ENCODE peak calls at places on chromosomes 13 and 19, in five cellular contexts. Y is activated T-cell treated with anti-CD3 and anti-CD28 coated beads for 1 hour; Z is heart left ventricle; G is amygdala; P is CD8-positive, alpha-beta memory T cell. E is an unnamed sample.

GRCh38 chr13:102291587-102292218 is 110.1 kb downstream of the FGF14 start:
- DNase-seq in Y (no peak), Z (no peak), G (no peak), P (no peak), E (no peak)

GRCh38 chr13:40974460-40975407 is 44.4 kb downstream of the ELF1 start:
- DNase-seq in Y (no peak), Z (no peak), G (no peak), P (peak), E (no peak)

GRCh38 chr13:109126973-109127615 is 497.7 kb downstream of the MYO16 start:
- DNase-seq in Y (no peak), Z (no peak), G (peak), P (no peak), E (peak)

GRCh38 chr13:28955264-28955966 is 135.3 kb downstream of the MTUS2 start:
- DNase-seq in Y (no peak), Z (peak), G (no peak), P (no peak), E (no peak)

GRCh38 chr19:44897835-44898234 is 6.8 kb downstream of the TOMM40 start:
- DNase-seq in Y (no peak), Z (no peak), G (no peak), P (no peak), E (no peak)

GRCh38 chr13:48975101-48975925 is at the start of gene FNDC3A:
- DNase-seq in Y (peak), Z (peak), G (no peak), P (peak), E (peak)

GRCh38 chr19:50820549-50821247 is 2.9 kb downstream of the KLK1 start:
- DNase-seq in Y (no peak), Z (no peak), G (no peak), P (no peak), E (no peak)

GRCh38 chr13:99662678-99663077 is 161.4 kb downstream of the TM9SF2 start:
- DNase-seq in Y (no peak), Z (no peak), G (no peak), P (no peak), E (no peak)

GRCh38 chr19:51439021-51439465 is 19.2 kb downstream of the SIGLEC8 start:
- DNase-seq in Y (no peak), Z (no peak), G (no peak), P (peak), E (no peak)

GRCh38 chr13:36163809-36164308 is 32.7 kb upstream of the DCLK1 start:
- DNase-seq in Y (no peak), Z (peak), G (no peak), P (no peak), E (peak)

GRCh38 chr13:98456423-98456845 is 120.5 kb downstream of the STK24 start:
- DNase-seq in Y (no peak), Z (no peak), G (no peak), P (no peak), E (peak)

GRCh38 chr19:3881272-3882040 is 971 bp downstream of the ATCAY start:
- DNase-seq in Y (no peak), Z (no peak), G (no peak), P (no peak), E (peak)

GRCh38 chr19:51727349-51727880 is 3.6 kb upstream of the HAS1 start:
- DNase-seq in Y (no peak), Z (no peak), G (no peak), P (no peak), E (no peak)

GRCh38 chr13:73138967-73139491 is 80.2 kb downstream of the KLF5 start:
- DNase-seq in Y (no peak), Z (no peak), G (no peak), P (no peak), E (no peak)

GRCh38 chr19:2207991-2208860 is 27.9 kb downstream of the PLEKHJ1 start:
- DNase-seq in Y (no peak), Z (peak), G (no peak), P (no peak), E (peak)

GRCh38 chr19:35744688-35745327 is 410 bp downstream of the U2AF1L4 start:
- DNase-seq in Y (peak), Z (peak), G (peak), P (peak), E (peak)

E was measured in right cardiac atrium.